ENCODE peak calls at places on chromosome 11, in nine cellular contexts. M, Q, D, N, F, S, Y, G and C are unnamed samples.

GRCh38 chr11:44301856-44302231 is 8.1 kb downstream of the ALX4 start:
- DNase-seq in Q (no peak), Y (peak), N (no peak), G (no peak), F (no peak), D (no peak), S (no peak), M (no peak), C (no peak)

GRCh38 chr11:34356918-34357645 is 728 bp downstream of the ABTB2 start:
- DNase-seq in M (peak), N (peak), S (peak), F (peak), Q (peak), Y (peak), G (no peak), D (peak), C (no peak)

GRCh38 chr11:70736461-70736860 is 338.1 kb downstream of the CTTN start:
- DNase-seq in D (no peak), F (no peak), Y (no peak), S (no peak), G (no peak), Q (no peak), N (no peak), M (no peak), C (no peak)

GRCh38 chr11:75815345-75815983 is 454 bp downstream of the UVRAG start:
- DNase-seq in Y (peak), S (no peak), M (peak), G (no peak), D (peak), Q (peak), F (peak), N (peak), C (no peak)

GRCh38 chr11:35163209-35163608 is 24.2 kb downstream of the CD44 start:
- DNase-seq in G (no peak), Q (no peak), F (no peak), S (no peak), Y (no peak), N (no peak), M (no peak), D (no peak), C (no peak)

GRCh38 chr11:61332266-61332822 is 561 bp downstream of the DDB1 start:
- DNase-seq in Q (peak), N (no peak), M (no peak), F (no peak), Y (peak), D (peak), G (no peak), S (no peak), C (no peak)

GRCh38 chr11:94175545-94175944 is 46.9 kb downstream of the PANX1 start:
- DNase-seq in S (no peak), Y (peak), F (no peak), N (no peak), M (no peak), D (peak), Q (no peak), G (no peak), C (no peak)

GRCh38 chr11:58058276-58059010 is 27.7 kb downstream of the OR6Q1 start:
- DNase-seq in N (no peak), F (no peak), G (no peak), M (peak), D (no peak), Y (no peak), S (no peak), Q (no peak), C (no peak)

GRCh38 chr11:105108247-105108646 is 31.3 kb downstream of the CARD18 start:
- DNase-seq in F (no peak), Q (no peak), D (no peak), S (no peak), Y (no peak), M (no peak), N (no peak), G (no peak), C (no peak)

GRCh38 chr11:126464796-126465195 is 109.3 kb downstream of the ST3GAL4 start:
- DNase-seq in F (no peak), M (no peak), G (no peak), Y (no peak), N (no peak), Q (no peak), S (no peak), D (no peak), C (no peak)

GRCh38 chr11:72589802-72590761 is 84.1 kb downstream of the PDE2A start:
- DNase-seq in D (peak), S (no peak), N (peak), Q (peak), M (peak), G (no peak), F (peak), Y (peak), C (peak)

GRCh38 chr11:68989936-68990606 is 9.3 kb upstream of the MRGPRD start:
- DNase-seq in S (no peak), N (no peak), D (no peak), G (no peak), Y (no peak), F (no peak), Q (no peak), M (no peak), C (no peak)

GRCh38 chr11:45805305-45806071 is 539 bp downstream of the SLC35C1 start:
- DNase-seq in G (no peak), Y (peak), D (peak), F (no peak), Q (peak), M (no peak), S (peak), N (peak), C (no peak)

GRCh38 chr11:19868281-19868821 is 155.7 kb downstream of the NAV2 start:
- DNase-seq in Q (peak), M (peak), Y (peak), N (no peak), D (peak), G (peak), F (no peak), S (no peak), C (no peak)

GRCh38 chr11:34732831-34733230 is 111.9 kb downstream of the EHF start:
- DNase-seq in D (no peak), N (no peak), S (no peak), M (no peak), Y (no peak), Q (no peak), G (no peak), F (no peak), C (no peak)

GRCh38 chr11:124889692-124890091 is 8.0 kb downstream of the ROBO4 start:
- DNase-seq in M (no peak), Q (no peak), Y (no peak), F (no peak), S (no peak), N (no peak), G (no peak), D (no peak), C (peak)

GRCh38 chr11:65355013-65355775 is 643 bp downstream of the TIGD3 start:
- DNase-seq in G (no peak), Q (peak), D (no peak), S (peak), Y (peak), M (peak), F (peak), N (peak), C (peak)

GRCh38 chr11:95231881-95232605 is 1.0 kb upstream of the SESN3 start:
- DNase-seq in S (peak), D (peak), F (peak), N (peak), Q (peak), Y (peak), M (peak), G (no peak), C (no peak)

GRCh38 chr11:21727102-21727501 is 465.8 kb upstream of the ANO5 start:
- DNase-seq in S (no peak), G (no peak), D (no peak), Y (no peak), Q (no peak), M (no peak), N (no peak), F (no peak), C (no peak)

GRCh38 chr11:12090761-12091261 is 19.6 kb upstream of the MICAL2 start:
- DNase-seq in Q (peak), S (no peak), Y (peak), F (no peak), N (no peak), D (no peak), M (peak), G (no peak), C (no peak)

GRCh38 chr11:36469063-36469462 is 41.0 kb downstream of the TRAF6 start:
- DNase-seq in F (no peak), M (no peak), Q (no peak), S (no peak), G (no peak), Y (peak), D (peak), N (no peak), C (no peak)

GRCh38 chr11:65506770-65507485 is 8.1 kb downstream of the MALAT1 start:
- DNase-seq in S (peak), G (peak), Y (peak), F (peak), M (peak), D (peak), Q (peak), N (peak), C (no peak)

GRCh38 chr11:120835601-120836228 is 188.2 kb upstream of the TBCEL start:
- DNase-seq in F (peak), N (no peak), G (no peak), M (no peak), S (no peak), Q (peak), D (no peak), Y (no peak), C (no peak)

GRCh38 chr11:10902301-10902700 is 44.4 kb upstream of the ZBED5 start:
- DNase-seq in S (no peak), M (no peak), Y (no peak), G (no peak), N (no peak), D (no peak), Q (no peak), F (no peak), C (no peak)

GRCh38 chr11:134562941-134563471 is 151.0 kb upstream of the B3GAT1 start:
- DNase-seq in G (no peak), D (no peak), F (no peak), Y (no peak), N (no peak), S (no peak), Q (no peak), M (no peak), C (no peak)

GRCh38 chr11:115656684-115657083 is 152.5 kb upstream of the CADM1 start:
- DNase-seq in Y (no peak), N (no peak), Q (peak), S (no peak), D (no peak), M (peak), F (no peak), G (no peak), C (no peak)

GRCh38 chr11:88552377-88553029 is 215.0 kb upstream of the CTSC start:
- DNase-seq in Y (peak), F (peak), N (peak), S (no peak), M (peak), G (no peak), D (no peak), Q (peak), C (no peak)

GRCh38 chr11:45028921-45029680 is 78.4 kb upstream of the TP53I11 start:
- DNase-seq in F (no peak), Y (no peak), M (no peak), G (no peak), N (no peak), S (no peak), Q (no peak), D (no peak), C (no peak)

GRCh38 chr11:19394525-19395016 is 153.8 kb upstream of the E2F8 start:
- DNase-seq in D (no peak), F (peak), N (no peak), Q (no peak), S (no peak), M (no peak), G (no peak), Y (no peak), C (no peak)

GRCh38 chr11:65777821-65778361 is 2.9 kb downstream of the AP5B1 start:
- DNase-seq in D (no peak), S (no peak), Q (peak), G (no peak), N (no peak), F (no peak), Y (no peak), M (no peak), C (no peak)

GRCh38 chr11:40986320-40986719 is 473.1 kb downstream of the LRRC4C start:
- DNase-seq in Y (no peak), M (no peak), Q (no peak), D (no peak), G (no peak), F (no peak), S (no peak), N (no peak), C (no peak)

GRCh38 chr11:68471360-68472340 is 11.1 kb downstream of the PPP6R3 start:
- DNase-seq in F (no peak), G (no peak), N (no peak), D (peak), Q (no peak), S (no peak), Y (peak), M (no peak), C (no peak)

GRCh38 chr11:56782167-56782847 is 33.8 kb upstream of the OR9G4 start:
- DNase-seq in Q (no peak), N (no peak), M (no peak), G (no peak), S (no peak), F (no peak), D (no peak), Y (no peak), C (no peak)

GRCh38 chr11:113113801-113114451 is 152.7 kb downstream of the NCAM1 start:
- DNase-seq in Q (no peak), G (no peak), F (no peak), N (no peak), Y (no peak), D (no peak), M (no peak), S (no peak), C (no peak)

GRCh38 chr11:67352546-67353316 is 615 bp downstream of the POLD4 start:
- DNase-seq in M (peak), N (no peak), Y (peak), D (no peak), F (no peak), Q (peak), S (no peak), G (no peak), C (peak)

GRCh38 chr11:115469361-115469760 is 34.9 kb downstream of the CADM1 start:
- DNase-seq in N (no peak), D (no peak), S (no peak), Q (no peak), F (peak), M (no peak), G (no peak), Y (no peak), C (no peak)

GRCh38 chr11:118304227-118304808 is at the start of gene CD3E:
- DNase-seq in M (peak), S (no peak), D (no peak), Y (no peak), N (no peak), Q (no peak), G (no peak), F (no peak), C (no peak)

GRCh38 chr11:4606231-4607015 is 1.6 kb downstream of the TRIM68 start:
- DNase-seq in Q (no peak), F (no peak), D (peak), M (peak), G (no peak), S (no peak), Y (peak), N (no peak), C (no peak)

GRCh38 chr11:119572481-119573424 is 149.8 kb upstream of the THY1 start:
- DNase-seq in M (no peak), Y (no peak), F (no peak), S (no peak), D (no peak), G (no peak), Q (peak), N (no peak), C (no peak)
- TF ChIP-seq CTCF in M (no peak), Y (no peak), F (no peak), S (no peak), D (no peak), G (peak), Q (peak), N (no peak), C (no peak)

GRCh38 chr11:31606893-31607292 is 97.3 kb downstream of the ELP4 start:
- DNase-seq in G (no peak), F (no peak), M (no peak), D (no peak), Y (no peak), S (no peak), N (no peak), Q (no peak), C (no peak)
- TF ChIP-seq CTCF in G (no peak), F (no peak), M (no peak), D (no peak), Y (no peak), S (no peak), N (no peak), Q (no peak), C (no peak)

DNA sequence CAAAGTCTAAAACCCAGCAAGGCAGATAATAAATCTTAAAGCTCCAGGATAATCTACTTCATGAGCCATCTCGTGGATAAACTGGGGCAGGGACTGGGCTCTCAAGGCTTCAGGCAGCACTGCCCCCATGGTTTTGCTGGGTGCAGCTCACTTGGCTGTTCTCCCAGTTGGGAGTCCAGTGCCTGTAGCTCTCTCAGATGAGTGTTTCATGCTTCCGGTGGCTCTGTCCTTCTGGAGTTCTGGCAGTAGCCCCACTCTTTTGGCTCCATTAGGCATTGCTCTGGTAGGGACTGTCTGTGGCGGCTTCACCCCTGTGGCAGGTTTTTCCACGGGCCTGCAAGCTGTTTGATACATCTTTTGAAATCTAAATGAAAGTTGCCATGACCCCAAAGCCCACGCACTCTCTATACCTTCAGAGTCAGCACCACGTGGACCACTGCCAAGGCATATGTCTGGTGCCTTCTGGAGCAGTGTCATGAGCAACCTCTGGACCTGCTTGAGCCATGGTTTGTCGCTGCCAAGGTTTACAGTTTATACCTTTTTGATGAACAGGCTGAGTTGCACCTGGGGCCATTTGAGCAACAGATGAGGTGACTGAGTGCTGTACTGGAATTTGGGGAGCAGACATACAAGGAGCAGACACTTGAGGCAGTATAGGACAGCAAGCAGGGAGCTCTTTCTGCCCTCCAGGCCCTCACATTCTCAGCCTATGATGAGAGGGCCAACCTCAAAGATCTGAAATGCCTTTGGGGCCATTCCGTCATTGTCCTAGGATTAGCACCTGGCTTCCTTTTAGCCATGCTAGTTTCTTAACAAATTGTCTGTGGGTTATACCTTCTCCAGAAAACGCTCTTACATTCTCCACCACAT is 48.6 kb downstream of the MTNR1B start:
- DNase-seq in M (no peak), F (no peak), G (no peak), D (peak), Y (peak), Q (no peak), N (no peak), S (no peak), C (no peak)
- TF ChIP-seq CTCF in M (no peak), F (peak), G (no peak), D (peak), Y (no peak), Q (no peak), N (no peak), S (no peak), C (no peak)

GRCh38 chr11:122755941-122756340 is 82.4 kb upstream of the CRTAM start:
- DNase-seq in N (no peak), S (no peak), D (no peak), M (no peak), G (no peak), F (no peak), Q (no peak), Y (no peak), C (no peak)

GRCh38 chr11:122755409-122755808 is 82.9 kb upstream of the CRTAM start:
- DNase-seq in S (no peak), Y (no peak), G (no peak), M (no peak), N (no peak), Q (peak), D (no peak), F (no peak), C (no peak)

GRCh38 chr11:122754028-122754427 is 84.3 kb upstream of the CRTAM start:
- DNase-seq in F (no peak), D (no peak), N (no peak), Q (no peak), M (no peak), S (no peak), G (no peak), Y (no peak), C (no peak)

GRCh38 chr11:122756417-122756816 is 81.9 kb upstream of the CRTAM start:
- DNase-seq in G (no peak), S (no peak), N (no peak), Q (no peak), D (no peak), M (peak), Y (no peak), F (no peak), C (no peak)

DNA sequence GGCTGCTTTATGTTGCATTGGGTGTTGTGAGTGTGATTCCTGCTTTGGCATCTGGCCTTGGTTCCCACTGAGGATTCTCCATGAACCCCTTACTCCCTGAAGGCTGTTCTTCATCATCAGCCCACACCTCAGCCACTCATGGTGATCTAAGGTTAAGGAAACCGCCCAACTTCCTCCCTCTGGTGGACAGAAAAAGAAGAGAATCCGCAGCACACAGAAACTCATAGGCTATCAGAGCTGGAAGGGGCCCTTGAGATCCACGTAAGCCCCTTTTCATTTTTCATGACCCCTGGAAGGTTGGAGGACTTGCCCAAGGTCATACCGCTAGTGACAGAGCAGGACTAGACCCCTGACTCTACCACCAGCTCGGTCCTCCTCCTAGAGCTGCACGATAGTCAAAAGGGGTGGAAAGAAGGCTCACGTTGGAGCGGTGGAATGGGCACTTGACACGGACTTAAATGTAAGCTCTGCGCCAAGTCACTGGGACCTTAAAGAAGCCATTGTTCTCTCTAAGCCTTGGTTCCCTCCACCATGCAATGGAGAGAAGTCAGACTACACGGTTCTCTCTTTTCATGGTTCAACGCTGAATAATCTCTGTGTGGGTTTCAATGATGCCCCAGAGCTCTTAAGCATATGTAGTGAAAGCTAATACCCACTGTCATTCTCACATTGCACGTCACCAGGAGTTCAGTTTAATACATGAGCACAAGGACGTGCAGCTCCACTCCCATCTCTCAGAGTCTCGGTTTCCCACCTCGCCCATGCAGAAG is 83.6 kb upstream of the CRTAM start:
- DNase-seq in Y (no peak), M (peak), D (no peak), S (no peak), F (no peak), Q (no peak), G (no peak), N (no peak), C (no peak)
- TF ChIP-seq CTCF in Y (peak), M (peak), D (peak), S (no peak), F (peak), Q (peak), G (peak), N (peak), C (no peak)

GRCh38 chr11:18140145-18140544 is 7.8 kb downstream of the MRGPRX3 start:
- DNase-seq in F (no peak), D (no peak), S (no peak), G (no peak), M (no peak), N (no peak), Y (no peak), Q (no peak), C (no peak)

GRCh38 chr11:18145837-18146236 is 13.5 kb downstream of the MRGPRX3 start:
- DNase-seq in G (no peak), N (no peak), Y (no peak), D (no peak), S (no peak), F (no peak), M (no peak), Q (no peak), C (no peak)

GRCh38 chr11:18144243-18144642 is 11.9 kb downstream of the MRGPRX3 start:
- DNase-seq in D (no peak), M (no peak), S (no peak), G (no peak), Q (no peak), N (no peak), F (no peak), Y (peak), C (no peak)

GRCh38 chr11:18145025-18145424 is 12.7 kb downstream of the MRGPRX3 start:
- DNase-seq in G (no peak), Y (peak), M (no peak), Q (no peak), S (no peak), F (no peak), N (no peak), D (no peak), C (no peak)
- TF ChIP-seq CTCF in G (peak), Y (peak), M (no peak), Q (peak), S (no peak), F (peak), N (peak), D (peak), C (peak)